ENCODE peak calls at places on chromosomes 7 and 10, in eight cellular contexts. V is IMR-90; J is endodermal cell; U is hepatocyte; P is effector memory CD4-positive, alpha-beta T cell; N is heart left ventricle; K is BJ; O is body of pancreas. M is an unnamed sample.

GRCh38 chr7:92698237-92698841 is 108.1 kb upstream of the FAM133B start:
- DNase-seq in V (peak; percentile 92), J (no peak), U (peak; percentile 49), P (no peak), N (peak; percentile 65), K (peak; percentile 81), O (peak; percentile 65), M (no peak)

GRCh38 chr7:2635148-2635668 is 3.4 kb downstream of the TTYH3 start:
- DNase-seq in V (no peak), J (no peak), U (no peak), P (no peak), N (no peak), K (no peak), O (no peak), M (no peak)

GRCh38 chr10:109214916-109215740 is 708.2 kb downstream of the XPNPEP1 start:
- DNase-seq in V (no peak), J (no peak), U (no peak), P (no peak), N (no peak), K (no peak), O (no peak), M (no peak)

GRCh38 chr7:91263359-91264082 is 712 bp upstream of the FZD1 start:
- DNase-seq in V (no peak), J (peak; percentile 71), U (peak; percentile 53), P (no peak), N (peak; percentile 45), K (no peak), O (peak; percentile 48), M (peak; percentile 54)

GRCh38 chr7:158729646-158730382 is 25.2 kb upstream of the NCAPG2 start:
- DNase-seq in V (no peak), J (no peak), U (no peak), P (no peak), N (no peak), K (no peak), O (no peak), M (no peak)

GRCh38 chr7:90958669-90959068 is 305.6 kb upstream of the FZD1 start:
- DNase-seq in V (peak; percentile 66), J (no peak), U (no peak), P (no peak), N (no peak), K (peak; percentile 58), O (no peak), M (peak; percentile 24)

GRCh38 chr7:100429637-100430449 is at the start of gene MEPCE:
- DNase-seq in V (peak; percentile 96), J (peak; percentile 97), U (peak; percentile 99), P (peak; percentile 91), N (peak; percentile 98), K (peak; percentile 72), O (peak; percentile 97), M (peak; percentile 87)

GRCh38 chr7:5177060-5177459 is 13.0 kb upstream of the WIPI2 start:
- DNase-seq in V (peak; percentile 87), J (no peak), U (no peak), P (no peak), N (peak; percentile 79), K (no peak), O (peak; percentile 93), M (peak; percentile 88)

GRCh38 chr10:44369296-44369695 is 15.6 kb downstream of the CXCL12 start:
- DNase-seq in V (peak; percentile 42), J (no peak), U (no peak), P (no peak), N (no peak), K (no peak), O (no peak), M (no peak)

GRCh38 chr10:23370106-23370505 is 25.5 kb upstream of the C10orf67 start:
- DNase-seq in V (peak; percentile 19), J (no peak), U (peak; percentile 21), P (no peak), N (no peak), K (no peak), O (no peak), M (no peak)

GRCh38 chr10:101226888-101227736 is 2.2 kb downstream of the LBX1 start:
- DNase-seq in V (no peak), J (peak; percentile 77), U (no peak), P (no peak), N (no peak), K (no peak), O (no peak), M (no peak)

GRCh38 chr10:101225846-101226361 is 3.4 kb downstream of the LBX1 start:
- DNase-seq in V (no peak), J (peak; percentile 64), U (no peak), P (no peak), N (no peak), K (no peak), O (no peak), M (no peak)

GRCh38 chr10:101227765-101228681 is 1.2 kb downstream of the LBX1 start:
- DNase-seq in V (no peak), J (peak; percentile 83), U (no peak), P (no peak), N (no peak), K (no peak), O (no peak), M (no peak)

GRCh38 chr10:101224910-101225823 is 4.1 kb downstream of the LBX1 start:
- DNase-seq in V (no peak), J (peak; percentile 84), U (no peak), P (no peak), N (no peak), K (no peak), O (no peak), M (no peak)

DNA sequence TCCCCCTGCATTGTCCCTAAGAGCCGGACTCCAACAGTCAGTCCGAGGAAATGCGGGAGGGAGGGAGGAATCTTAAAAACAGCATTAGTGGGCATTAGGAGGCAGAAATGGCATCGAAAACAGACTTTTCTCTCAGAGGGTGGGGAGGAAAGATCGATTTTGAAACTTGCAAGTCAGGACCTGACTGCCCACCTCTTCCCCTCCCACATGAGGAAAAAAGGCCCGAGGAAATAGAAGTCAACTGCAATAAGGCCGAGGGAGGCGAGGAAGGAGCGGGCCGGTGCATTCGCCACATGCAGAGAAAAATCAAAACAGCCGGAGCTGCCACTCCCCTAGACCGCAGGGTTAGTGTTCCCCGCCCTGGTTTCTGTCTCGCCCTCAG is 2.8 kb downstream of the LBX1 start:
- DNase-seq in V (no peak), J (no peak), U (no peak), P (no peak), N (no peak), K (no peak), O (no peak), M (no peak)
- H3K36me3 ChIP-seq in V (no peaks in the 10 kb centered on the region), J (no peaks in the 10 kb centered on the region), U (no peaks in the 10 kb centered on the region), P (no peaks in the 10 kb centered on the region), N (no peaks in the 10 kb centered on the region), K (no peaks in the 10 kb centered on the region), O (no peaks in the 10 kb centered on the region), M (no peaks in the 10 kb centered on the region)

DNA sequence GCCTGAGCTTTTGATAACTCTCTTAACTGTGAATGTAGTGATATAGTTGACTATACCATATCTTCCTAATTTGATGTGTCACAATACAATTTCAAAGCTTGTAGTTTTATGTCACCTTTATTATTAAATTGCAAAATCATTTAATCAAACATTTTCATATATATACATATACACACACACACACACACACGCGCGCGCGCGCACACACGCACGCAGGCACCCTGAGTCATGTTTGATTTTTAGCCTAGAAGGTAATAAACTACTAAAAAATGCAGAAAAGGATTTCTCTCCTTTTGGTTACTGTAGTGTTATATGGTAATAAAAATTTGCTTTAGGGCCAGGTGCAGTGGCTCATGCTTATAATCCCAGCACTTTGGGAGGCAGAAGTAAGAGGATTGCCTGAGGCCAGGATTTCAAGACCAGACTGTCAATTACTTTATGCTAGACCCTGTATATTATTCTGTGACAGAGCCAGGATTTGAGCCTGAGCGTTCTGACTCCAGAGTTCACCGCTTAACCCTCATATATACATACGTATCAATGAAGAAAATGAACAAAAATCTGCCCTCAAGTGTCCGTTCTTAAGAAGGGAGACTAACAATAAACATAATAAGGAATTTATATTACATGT is 89.6 kb downstream of the PODXL start:
- DNase-seq in V (no peak), J (no peak), U (no peak), P (no peak), N (no peak), K (no peak), O (no peak), M (peak; percentile 5)
- H3K36me3 ChIP-seq in V (peaks cover 32% of the 10 kb centered on the region), J (peaks cover 95% of the 10 kb centered on the region), U (no peaks in the 10 kb centered on the region), P (peaks cover 54% of the 10 kb centered on the region), N (peaks cover 88% of the 10 kb centered on the region), K (peaks cover 5% of the 10 kb centered on the region), O (peaks cover 21% of the 10 kb centered on the region), M (peaks cover 19% of the 10 kb centered on the region)

GRCh38 chr10:110304780-110305421 is at the start of gene SMNDC1:
- DNase-seq in V (peak; percentile 97), J (peak; percentile 99), U (peak; percentile 99), P (peak; percentile 95), N (peak; percentile 98), K (peak; percentile 88), O (peak; percentile 99), M (peak; percentile 97)

GRCh38 chr10:110303681-110304080 is 1.0 kb downstream of the SMNDC1 start:
- DNase-seq in V (no peak), J (no peak), U (no peak), P (no peak), N (no peak), K (no peak), O (no peak), M (no peak)

GRCh38 chr10:110304394-110304779 is 333 bp downstream of the SMNDC1 start:
- DNase-seq in V (no peak), J (no peak), U (peak; percentile 68), P (no peak), N (peak; percentile 32), K (no peak), O (no peak), M (peak; percentile 43)

GRCh38 chr10:110296966-110297365 is 7.8 kb downstream of the SMNDC1 start:
- DNase-seq in V (no peak), J (no peak), U (no peak), P (no peak), N (no peak), K (no peak), O (no peak), M (no peak)

DNA sequence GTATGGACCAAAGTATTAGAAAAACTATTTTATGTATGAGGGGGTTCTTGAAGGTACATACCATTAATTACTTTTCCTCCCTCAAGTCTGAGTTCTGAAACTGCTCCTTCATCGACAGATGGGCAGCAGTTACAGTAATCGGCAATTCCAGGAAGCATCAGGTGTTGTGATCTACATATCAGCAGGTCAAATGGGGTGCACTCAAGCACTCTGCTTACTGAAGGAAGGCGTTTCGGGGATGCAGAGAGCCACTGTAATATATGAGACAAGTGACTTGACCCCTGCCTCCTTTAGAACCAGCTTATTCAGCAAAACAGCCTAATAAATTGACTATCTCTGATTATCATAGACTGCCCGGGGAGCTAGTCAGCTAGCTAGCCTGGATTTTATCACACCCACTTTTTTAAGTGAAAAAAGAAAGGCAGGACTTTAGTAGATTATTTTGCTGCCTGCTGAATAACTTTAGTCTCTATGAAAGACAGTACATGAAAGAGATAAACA is 4.2 kb downstream of the SMNDC1 start:
- DNase-seq in V (no peak), J (no peak), U (no peak), P (no peak), N (no peak), K (no peak), O (no peak), M (no peak)
- H3K36me3 ChIP-seq in V (peaks cover 33% of the 10 kb centered on the region), J (peaks cover 79% of the 10 kb centered on the region), U (peaks cover 3% of the 10 kb centered on the region), P (peaks cover 68% of the 10 kb centered on the region), N (peaks cover 79% of the 10 kb centered on the region), K (peaks cover 13% of the 10 kb centered on the region), O (peaks cover 25% of the 10 kb centered on the region), M (peaks cover 82% of the 10 kb centered on the region)

DNA sequence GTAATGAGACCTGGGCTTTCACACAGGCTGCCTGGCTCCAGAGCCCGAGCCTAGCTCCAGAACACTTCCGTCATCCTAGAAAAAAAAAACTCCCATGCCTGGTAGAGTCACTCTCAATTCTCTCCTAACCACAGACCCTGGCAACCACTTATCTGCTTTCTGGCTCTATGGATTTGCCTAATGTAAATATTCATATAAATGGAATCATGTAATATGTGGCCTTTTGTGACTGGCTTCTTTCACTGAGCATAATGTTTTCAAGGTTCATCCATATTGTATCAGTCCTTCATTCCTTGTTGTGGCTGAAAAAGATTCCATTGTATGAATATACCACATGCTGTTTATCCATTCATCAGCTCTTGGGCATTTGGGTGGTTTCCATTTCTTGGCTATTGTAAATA is 167.7 kb upstream of the MKLN1 start:
- DNase-seq in V (peak; percentile 85), J (no peak), U (no peak), P (no peak), N (no peak), K (no peak), O (no peak), M (peak; percentile 70)
- H3K36me3 ChIP-seq in V (no peaks in the 10 kb centered on the region), J (no peaks in the 10 kb centered on the region), U (no peaks in the 10 kb centered on the region), P (no peaks in the 10 kb centered on the region), N (no peaks in the 10 kb centered on the region), K (no peaks in the 10 kb centered on the region), O (no peaks in the 10 kb centered on the region), M (no peaks in the 10 kb centered on the region)